ENCODE peak calls at places on chromosomes 3 and 15, in six cellular contexts. One of them, this sample, is unnamed.

GRCh38 chr3:124760601-124761000 is 30.3 kb downstream of the UMPS start:
- DNase-seq in H54: peak; percentile 41
- DNase-seq in COR-L47: no peak
- DNase-seq in HL-60: no peak
- DNase-seq in WTC11: no peak
- DNase-seq in C1 segment of cervical spinal cord: no peak
- DNase-seq in this sample: no peak

GRCh38 chr3:72272356-72272755 is 487.4 kb upstream of the PROK2 start:
- DNase-seq in WTC11: no peak
- DNase-seq in H54: no peak
- DNase-seq in HL-60: no peak
- DNase-seq in C1 segment of cervical spinal cord: peak; percentile 38
- DNase-seq in COR-L47: no peak
- DNase-seq in this sample: no peak

GRCh38 chr15:79513916-79514315 is 81.8 kb downstream of the MINAR1 start:
- DNase-seq in COR-L47: no peak
- DNase-seq in HL-60: no peak
- DNase-seq in C1 segment of cervical spinal cord: no peak
- DNase-seq in H54: no peak
- DNase-seq in WTC11: no peak
- DNase-seq in this sample: no peak

GRCh38 chr3:63864008-63864871 is 573 bp downstream of the ATXN7 start:
- DNase-seq in C1 segment of cervical spinal cord: peak; percentile 23
- DNase-seq in WTC11: peak; percentile 29
- DNase-seq in H54: peak; percentile 63
- DNase-seq in COR-L47: no peak
- DNase-seq in HL-60: peak; percentile 68
- DNase-seq in this sample: no peak

GRCh38 chr3:188240189-188240981 is 86.4 kb downstream of the LPP start:
- DNase-seq in C1 segment of cervical spinal cord: no peak
- DNase-seq in WTC11: no peak
- DNase-seq in H54: no peak
- DNase-seq in HL-60: no peak
- DNase-seq in COR-L47: no peak
- DNase-seq in this sample: no peak

GRCh38 chr3:47261301-47261700 is 21.3 kb downstream of the KIF9 start:
- DNase-seq in COR-L47: no peak
- DNase-seq in WTC11: no peak
- DNase-seq in H54: peak; percentile 47
- DNase-seq in HL-60: no peak
- DNase-seq in C1 segment of cervical spinal cord: no peak
- DNase-seq in this sample: no peak

GRCh38 chr3:139745831-139746230 is 68.1 kb upstream of the NMNAT3 start:
- DNase-seq in COR-L47: no peak
- DNase-seq in C1 segment of cervical spinal cord: no peak
- DNase-seq in HL-60: no peak
- DNase-seq in H54: no peak
- DNase-seq in WTC11: no peak
- DNase-seq in this sample: no peak

GRCh38 chr3:66609660-66610547 is 109.1 kb upstream of the LRIG1 start:
- DNase-seq in H54: peak; percentile 64
- DNase-seq in C1 segment of cervical spinal cord: no peak
- DNase-seq in HL-60: no peak
- DNase-seq in COR-L47: peak; percentile 86
- DNase-seq in WTC11: peak; percentile 75
- DNase-seq in this sample: peak; percentile 60

GRCh38 chr3:181637056-181637798 is 74.5 kb upstream of the SOX2 start:
- DNase-seq in C1 segment of cervical spinal cord: no peak
- DNase-seq in COR-L47: no peak
- DNase-seq in WTC11: no peak
- DNase-seq in HL-60: no peak
- DNase-seq in H54: no peak
- DNase-seq in this sample: no peak

GRCh38 chr3:120103276-120103675 is 9.0 kb upstream of the GSK3B start:
- DNase-seq in COR-L47: no peak
- DNase-seq in WTC11: no peak
- DNase-seq in H54: no peak
- DNase-seq in HL-60: no peak
- DNase-seq in C1 segment of cervical spinal cord: no peak
- DNase-seq in this sample: no peak

GRCh38 chr3:146160964-146161724 is at the start of gene PLOD2:
- DNase-seq in H54: peak; percentile 42
- DNase-seq in WTC11: peak; percentile 74
- DNase-seq in COR-L47: peak; percentile 86
- DNase-seq in HL-60: no peak
- DNase-seq in C1 segment of cervical spinal cord: peak; percentile 55
- DNase-seq in this sample: peak; percentile 84

GRCh38 chr3:126961791-126962461 is 21.0 kb upstream of the PLXNA1 start:
- DNase-seq in C1 segment of cervical spinal cord: no peak
- DNase-seq in WTC11: no peak
- DNase-seq in H54: no peak
- DNase-seq in COR-L47: no peak
- DNase-seq in HL-60: no peak
- DNase-seq in this sample: no peak

GRCh38 chr3:172317984-172318383 is 130.3 kb downstream of the GHSR start:
- DNase-seq in H54: peak; percentile 61
- DNase-seq in C1 segment of cervical spinal cord: no peak
- DNase-seq in COR-L47: no peak
- DNase-seq in WTC11: no peak
- DNase-seq in HL-60: no peak
- DNase-seq in this sample: no peak

GRCh38 chr3:183629546-183630301 is 5.7 kb upstream of the KLHL24 start:
- DNase-seq in WTC11: no peak
- DNase-seq in COR-L47: no peak
- DNase-seq in HL-60: no peak
- DNase-seq in C1 segment of cervical spinal cord: no peak
- DNase-seq in H54: no peak
- DNase-seq in this sample: peak; percentile 88

GRCh38 chr3:188646592-188646991 is 492.6 kb downstream of the LPP start:
- DNase-seq in WTC11: no peak
- DNase-seq in COR-L47: no peak
- DNase-seq in H54: no peak
- DNase-seq in C1 segment of cervical spinal cord: no peak
- DNase-seq in HL-60: peak; percentile 57
- DNase-seq in this sample: peak; percentile 7

GRCh38 chr3:127688416-127689265 is 15.9 kb downstream of the ABTB1 start:
- DNase-seq in COR-L47: no peak
- DNase-seq in WTC11: peak; percentile 7
- DNase-seq in C1 segment of cervical spinal cord: no peak
- DNase-seq in HL-60: no peak
- DNase-seq in H54: no peak
- DNase-seq in this sample: no peak

GRCh38 chr3:186825294-186825821 is 17.2 kb upstream of the ADIPOQ start:
- DNase-seq in WTC11: peak; percentile 64
- DNase-seq in HL-60: peak; percentile 16
- DNase-seq in H54: no peak
- DNase-seq in COR-L47: peak; percentile 23
- DNase-seq in C1 segment of cervical spinal cord: no peak
- DNase-seq in this sample: no peak

GRCh38 chr15:42385206-42385979 is 26.1 kb downstream of the CAPN3 start:
- DNase-seq in C1 segment of cervical spinal cord: no peak
- DNase-seq in HL-60: peak; percentile 69
- DNase-seq in WTC11: peak; percentile 77
- DNase-seq in H54: peak; percentile 68
- DNase-seq in COR-L47: no peak
- DNase-seq in this sample: peak; percentile 24

This sample was measured in NCI-H1436.